ENCODE peak calls at places on chromosomes 12 and 14, in seven cellular contexts. G is RPMI7951, H is cardiac septum, Z is T-helper 22 cell, K is aorta, I is SK-N-SH, L is T47D. W is an unnamed sample.

GRCh38 chr12:89756638-89757321 is 48.1 kb upstream of the ATP2B1 start:
- DNase-seq in K (no peak), Z (no peak), I (no peak), G (peak), H (no peak), L (no peak), W (peak)

GRCh38 chr12:93924367-93924766 is 224.0 kb upstream of the PLXNC1 start:
- DNase-seq in K (no peak), L (no peak), G (no peak), Z (no peak), H (no peak), I (no peak), W (no peak)

GRCh38 chr12:100843061-100843460 is 48.5 kb downstream of the ANO4 start:
- DNase-seq in L (no peak), I (no peak), Z (no peak), G (no peak), K (no peak), H (no peak), W (no peak)

GRCh38 chr12:94571556-94571955 is 78.8 kb downstream of the TMCC3 start:
- DNase-seq in K (no peak), Z (no peak), G (peak), L (no peak), H (no peak), I (no peak), W (no peak)

GRCh38 chr12:42421844-42422779 is 96.1 kb downstream of the PPHLN1 start:
- DNase-seq in H (no peak), G (peak), K (no peak), Z (no peak), I (peak), L (no peak), W (peak)

GRCh38 chr12:6452908-6453630 is 1.2 kb downstream of the TAPBPL start:
- DNase-seq in H (no peak), G (no peak), K (no peak), L (no peak), I (no peak), Z (no peak), W (no peak)

GRCh38 chr12:4506870-4507269 is 31.8 kb upstream of the RAD51AP1 start:
- DNase-seq in L (no peak), G (peak), Z (no peak), H (no peak), I (no peak), K (no peak), W (peak)

GRCh38 chr14:29716150-29716549 is 211.5 kb downstream of the PRKD1 start:
- DNase-seq in I (no peak), L (no peak), H (no peak), K (no peak), Z (no peak), G (peak), W (peak)

GRCh38 chr12:15423629-15424028 is 101.3 kb downstream of the PTPRO start:
- DNase-seq in G (peak), L (no peak), I (no peak), K (no peak), H (no peak), Z (no peak), W (peak)

GRCh38 chr14:51581017-51581881 is 70.5 kb upstream of the FRMD6 start:
- DNase-seq in H (no peak), K (no peak), Z (no peak), I (no peak), L (no peak), G (peak), W (peak)

GRCh38 chr12:124761876-124762275 is 101.8 kb downstream of the SCARB1 start:
- DNase-seq in H (no peak), G (peak), I (peak), Z (no peak), K (no peak), L (no peak), W (no peak)

GRCh38 chr14:62661818-62662217 is 383.4 kb downstream of the KCNH5 start:
- DNase-seq in K (no peak), Z (no peak), L (no peak), I (no peak), H (no peak), G (no peak), W (no peak)

GRCh38 chr14:94390372-94391086 is 2.1 kb upstream of the SERPINA1 start:
- DNase-seq in L (peak), H (peak), Z (no peak), I (no peak), K (peak), G (peak), W (no peak)

GRCh38 chr12:44193281-44193680 is 357.4 kb downstream of the TMEM117 start:
- DNase-seq in K (no peak), H (no peak), L (no peak), Z (no peak), I (no peak), G (no peak), W (no peak)

GRCh38 chr14:76762617-76763361 is 1.5 kb downstream of the VASH1 start:
- DNase-seq in K (no peak), I (no peak), Z (no peak), G (peak), L (no peak), H (peak), W (peak)

GRCh38 chr12:53645191-53645590 is 19.0 kb upstream of the ATF7 start:
- DNase-seq in G (no peak), H (no peak), L (no peak), Z (no peak), K (no peak), I (no peak), W (peak)

GRCh38 chr14:35766700-35767082 is 42.4 kb downstream of the RALGAPA1 start:
- DNase-seq in G (no peak), Z (no peak), H (no peak), I (no peak), L (no peak), K (no peak), W (no peak)

GRCh38 chr12:70543444-70543843 is 93.8 kb downstream of the PTPRB start:
- DNase-seq in Z (no peak), H (no peak), G (peak), L (no peak), K (no peak), I (no peak), W (peak)

GRCh38 chr12:43069768-43070221 is 480.2 kb upstream of the PRICKLE1 start:
- DNase-seq in K (peak), Z (no peak), G (no peak), L (no peak), I (no peak), H (no peak), W (no peak)

GRCh38 chr14:20848316-20848954 is 42.8 kb upstream of the RNASE3 start:
- DNase-seq in K (no peak), I (no peak), G (peak), H (no peak), Z (no peak), L (no peak), W (no peak)

GRCh38 chr14:55122441-55122986 is 6.5 kb upstream of the LGALS3 start:
- DNase-seq in H (peak), K (no peak), G (no peak), I (peak), L (peak), Z (no peak), W (peak)

W was measured in adipocyte.